ENCODE peak calls at places on chromosomes 12 and 14, in ten cellular contexts. F is iris pigment epithelial cell, U is type B pancreatic cell, Y is astrocyte of the spinal cord, N is psoas muscle, K is glutamatergic neuron, J is dorsolateral prefrontal cortex, V is ELR, Z is Panc1, G is frontal cortex. R is an unnamed sample.

GRCh38 chr12:122908915-122909314 is 13.0 kb upstream of the VPS37B start:
- DNase-seq in F (no peak), U (no peak), Y (no peak), N (no peak), K (no peak), J (no peak), V (no peak), Z (no peak), G (no peak), R (no peak)

GRCh38 chr12:82838123-82838522 is 151.4 kb downstream of the TMTC2 start:
- DNase-seq in F (no peak), U (no peak), Y (no peak), N (no peak), K (no peak), J (peak; percentile 25), V (no peak), Z (no peak), G (peak; percentile 7), R (no peak)

GRCh38 chr14:102840801-102841528 is 63.7 kb downstream of the TRAF3 start:
- DNase-seq in F (no peak), U (no peak), Y (no peak), N (no peak), K (no peak), J (no peak), V (no peak), Z (no peak), G (no peak), R (no peak)

GRCh38 chr12:54388214-54389138 is 3.9 kb upstream of the ZNF385A start:
- DNase-seq in F (no peak), U (no peak), Y (no peak), N (no peak), K (no peak), J (no peak), V (no peak), Z (no peak), G (no peak), R (peak; percentile 68)

GRCh38 chr12:64893961-64894360 is 69.5 kb downstream of the TBC1D30 start:
- DNase-seq in F (peak; percentile 67), U (no peak), Y (peak; percentile 70), N (no peak), K (no peak), J (no peak), V (peak; percentile 90), Z (peak; percentile 20), G (no peak), R (no peak)

GRCh38 chr12:105922670-105923102 is 216.1 kb downstream of the NUAK1 start:
- DNase-seq in F (peak; percentile 87), U (no peak), Y (peak; percentile 86), N (no peak), K (no peak), J (no peak), V (peak; percentile 68), Z (no peak), G (no peak), R (peak; percentile 49)

GRCh38 chr14:75277000-75277795 is 1.4 kb upstream of the FOS start:
- DNase-seq in F (peak; percentile 94), U (peak; percentile 85), Y (peak; percentile 95), N (peak; percentile 90), K (peak; percentile 82), J (peak; percentile 87), V (peak; percentile 89), Z (no peak), G (peak; percentile 89), R (peak; percentile 93)

GRCh38 chr12:53499261-53500118 is at the start of gene MAP3K12:
- DNase-seq in F (peak; percentile 67), U (no peak), Y (peak; percentile 51), N (peak; percentile 72), K (peak; percentile 86), J (peak; percentile 79), V (peak; percentile 79), Z (no peak), G (peak; percentile 55), R (peak; percentile 80)

GRCh38 chr12:46246021-46246700 is 22.7 kb downstream of the SLC38A1 start:
- DNase-seq in F (no peak), U (no peak), Y (no peak), N (no peak), K (no peak), J (no peak), V (no peak), Z (no peak), G (no peak), R (no peak)

GRCh38 chr12:122421815-122422737 is at the start of gene CLIP1:
- DNase-seq in F (peak; percentile 77), U (peak; percentile 80), Y (peak; percentile 78), N (peak; percentile 80), K (peak; percentile 80), J (peak; percentile 51), V (peak; percentile 87), Z (no peak), G (peak; percentile 71), R (peak; percentile 88)

GRCh38 chr12:132673288-132674179 is 13.6 kb downstream of the POLE start:
- DNase-seq in F (no peak), U (no peak), Y (no peak), N (no peak), K (no peak), J (no peak), V (no peak), Z (no peak), G (no peak), R (no peak)

GRCh38 chr12:87234898-87235297 is 794.3 kb downstream of the C12orf50 start:
- DNase-seq in F (no peak), U (no peak), Y (no peak), N (no peak), K (no peak), J (no peak), V (no peak), Z (no peak), G (no peak), R (no peak)

GRCh38 chr14:73829526-73830431 is 21.9 kb upstream of the PTGR2 start:
- DNase-seq in F (peak; percentile 92), U (no peak), Y (peak; percentile 92), N (no peak), K (no peak), J (no peak), V (peak; percentile 88), Z (no peak), G (no peak), R (no peak)

GRCh38 chr12:81610955-81611889 is 147.9 kb downstream of the PPFIA2 start:
- DNase-seq in F (peak; percentile 23), U (no peak), Y (no peak), N (no peak), K (no peak), J (no peak), V (peak; percentile 13), Z (no peak), G (no peak), R (no peak)

GRCh38 chr12:49553512-49554088 is 14.3 kb downstream of the MCRS1 start:
- DNase-seq in F (peak; percentile 28), U (no peak), Y (peak; percentile 17), N (no peak), K (no peak), J (no peak), V (peak; percentile 69), Z (peak; percentile 47), G (no peak), R (no peak)

GRCh38 chr12:68440068-68440581 is 108.0 kb upstream of the MDM1 start:
- DNase-seq in F (peak; percentile 76), U (no peak), Y (peak; percentile 48), N (peak; percentile 18), K (no peak), J (no peak), V (peak; percentile 57), Z (no peak), G (no peak), R (no peak)

GRCh38 chr12:122421263-122421814 is 1.1 kb downstream of the CLIP1 start:
- DNase-seq in F (peak; percentile 68), U (no peak), Y (peak; percentile 57), N (peak; percentile 56), K (peak; percentile 31), J (peak; percentile 57), V (peak; percentile 65), Z (no peak), G (peak; percentile 22), R (no peak)

GRCh38 chr14:78335531-78335930 is 165.4 kb downstream of the NRXN3 start:
- DNase-seq in F (no peak), U (no peak), Y (no peak), N (no peak), K (no peak), J (no peak), V (no peak), Z (no peak), G (no peak), R (no peak)

GRCh38 chr14:102819790-102820330 is 42.6 kb downstream of the TRAF3 start:
- DNase-seq in F (peak; percentile 38), U (no peak), Y (no peak), N (no peak), K (no peak), J (no peak), V (no peak), Z (no peak), G (no peak), R (no peak)

GRCh38 chr14:101112351-101113107 is 209.0 kb upstream of the RTL1 start:
- DNase-seq in F (no peak), U (peak; percentile 62), Y (no peak), N (peak; percentile 9), K (no peak), J (no peak), V (no peak), Z (no peak), G (no peak), R (no peak)

GRCh38 chr12:110780448-110780847 is 37.8 kb upstream of the PPP1CC start:
- DNase-seq in F (no peak), U (no peak), Y (no peak), N (no peak), K (no peak), J (no peak), V (no peak), Z (no peak), G (no peak), R (no peak)

GRCh38 chr12:23039834-23040233 is 414.9 kb downstream of the ETNK1 start:
- DNase-seq in F (peak; percentile 3), U (no peak), Y (peak; percentile 18), N (no peak), K (no peak), J (no peak), V (peak; percentile 4), Z (no peak), G (no peak), R (no peak)

GRCh38 chr14:91349481-91350074 is 68.0 kb downstream of the CCDC88C start:
- DNase-seq in F (no peak), U (no peak), Y (no peak), N (no peak), K (no peak), J (no peak), V (no peak), Z (no peak), G (no peak), R (no peak)

GRCh38 chr14:64569108-64570045 is 19.6 kb downstream of the PPP1R36 start:
- DNase-seq in F (peak; percentile 82), U (no peak), Y (peak; percentile 74), N (peak; percentile 55), K (no peak), J (peak; percentile 34), V (peak; percentile 58), Z (peak; percentile 17), G (no peak), R (no peak)

GRCh38 chr12:95683418-95683817 is 107.1 kb downstream of the NTN4 start:
- DNase-seq in F (no peak), U (no peak), Y (no peak), N (no peak), K (no peak), J (no peak), V (no peak), Z (no peak), G (no peak), R (no peak)

GRCh38 chr14:35250319-35250718 is 41.9 kb upstream of the PSMA6 start:
- DNase-seq in F (no peak), U (no peak), Y (no peak), N (no peak), K (no peak), J (no peak), V (no peak), Z (no peak), G (no peak), R (no peak)

GRCh38 chr14:89681086-89682018 is 264.3 kb upstream of the FOXN3 start:
- DNase-seq in F (no peak), U (no peak), Y (no peak), N (no peak), K (no peak), J (peak; percentile 21), V (no peak), Z (no peak), G (no peak), R (no peak)

GRCh38 chr12:106126441-106127288 is 12.1 kb downstream of the NUAK1 start:
- DNase-seq in F (peak; percentile 83), U (no peak), Y (peak; percentile 56), N (no peak), K (no peak), J (no peak), V (peak; percentile 72), Z (peak; percentile 90), G (no peak), R (no peak)